ENCODE peak calls at places on chromosomes 13 and 19, in four cellular contexts. One of them, this sample, is unnamed.

GRCh38 chr13:73793361-73793760 is 340.8 kb downstream of the KLF12 start:
- DNase-seq in A549: no peak
- DNase-seq in HepG2: no peak
- DNase-seq in K562: no peak
- DNase-seq in this sample: no peak

GRCh38 chr19:38049105-38049649 is 142.2 kb downstream of the SIPA1L3 start:
- DNase-seq in A549: no peak
- DNase-seq in HepG2: no peak
- DNase-seq in K562: no peak
- DNase-seq in this sample: no peak

GRCh38 chr13:27389891-27390290 is 34.5 kb upstream of the GTF3A start:
- DNase-seq in A549: no peak
- DNase-seq in HepG2: no peak
- DNase-seq in K562: no peak
- DNase-seq in this sample: no peak

GRCh38 chr13:41244555-41244954 is 18.8 kb downstream of the MTRF1 start:
- DNase-seq in A549: no peak
- DNase-seq in HepG2: no peak
- DNase-seq in K562: no peak
- DNase-seq in this sample: no peak

GRCh38 chr19:41597600-41598041 is 21.7 kb downstream of the CEACAM21 start:
- DNase-seq in A549: peak
- DNase-seq in HepG2: peak
- DNase-seq in K562: peak
- DNase-seq in this sample: peak

GRCh38 chr19:54724142-54724541 is at the start of gene KIR3DL3:
- DNase-seq in A549: no peak
- DNase-seq in HepG2: no peak
- DNase-seq in K562: no peak
- DNase-seq in this sample: no peak

GRCh38 chr13:51995677-51996551 is 15.3 kb downstream of the ATP7B start:
- DNase-seq in A549: no peak
- DNase-seq in HepG2: no peak
- DNase-seq in K562: peak
- DNase-seq in this sample: no peak

GRCh38 chr13:62696490-62696889 is 1280.8 kb upstream of the PCDH20 start:
- DNase-seq in A549: no peak
- DNase-seq in HepG2: no peak
- DNase-seq in K562: no peak
- DNase-seq in this sample: no peak

GRCh38 chr13:101474419-101474957 is 22.0 kb downstream of the ITGBL1 start:
- DNase-seq in A549: peak
- DNase-seq in HepG2: no peak
- DNase-seq in K562: no peak
- DNase-seq in this sample: peak

GRCh38 chr13:113599396-113599795 is 14.8 kb downstream of the TFDP1 start:
- DNase-seq in A549: no peak
- DNase-seq in HepG2: no peak
- DNase-seq in K562: no peak
- DNase-seq in this sample: peak

GRCh38 chr13:90272356-90272755 is 1075.1 kb upstream of the MIR17HG start:
- DNase-seq in A549: no peak
- DNase-seq in HepG2: no peak
- DNase-seq in K562: no peak
- DNase-seq in this sample: no peak

GRCh38 chr13:30274083-30274482 is 33.3 kb downstream of the KATNAL1 start:
- DNase-seq in A549: no peak
- DNase-seq in HepG2: no peak
- DNase-seq in K562: no peak
- DNase-seq in this sample: no peak

GRCh38 chr19:49677232-49677881 is at the start of gene PRMT1:
- DNase-seq in A549: peak
- DNase-seq in HepG2: peak
- DNase-seq in K562: peak
- DNase-seq in this sample: peak

GRCh38 chr19:40190891-40191835 is at the start of gene MAP3K10:
- DNase-seq in A549: peak
- DNase-seq in HepG2: peak
- DNase-seq in K562: peak
- DNase-seq in this sample: peak

GRCh38 chr13:112711528-112712265 is 21.9 kb downstream of the ATP11A start:
- DNase-seq in A549: peak
- DNase-seq in HepG2: peak
- DNase-seq in K562: peak
- DNase-seq in this sample: peak

GRCh38 chr13:96817336-96817941 is 176.8 kb downstream of the OXGR1 start:
- DNase-seq in A549: peak
- DNase-seq in HepG2: peak
- DNase-seq in K562: no peak
- DNase-seq in this sample: no peak
- TF ChIP-seq HMGXB4 in A549: no peak
- TF ChIP-seq HMGXB4 in HepG2: no peak
- TF ChIP-seq HMGXB4 in K562: no peak
- TF ChIP-seq HMGXB4 in this sample: no peak

GRCh38 chr19:51552608-51552995 is 18.5 kb upstream of the ZNF175 start:
- DNase-seq in A549: no peak
- DNase-seq in HepG2: no peak
- DNase-seq in K562: no peak
- DNase-seq in this sample: no peak
- TF ChIP-seq JUN in A549: no peak
- TF ChIP-seq JUN in HepG2: no peak
- TF ChIP-seq JUN in K562: no peak
- TF ChIP-seq JUN in this sample: no peak

DNA sequence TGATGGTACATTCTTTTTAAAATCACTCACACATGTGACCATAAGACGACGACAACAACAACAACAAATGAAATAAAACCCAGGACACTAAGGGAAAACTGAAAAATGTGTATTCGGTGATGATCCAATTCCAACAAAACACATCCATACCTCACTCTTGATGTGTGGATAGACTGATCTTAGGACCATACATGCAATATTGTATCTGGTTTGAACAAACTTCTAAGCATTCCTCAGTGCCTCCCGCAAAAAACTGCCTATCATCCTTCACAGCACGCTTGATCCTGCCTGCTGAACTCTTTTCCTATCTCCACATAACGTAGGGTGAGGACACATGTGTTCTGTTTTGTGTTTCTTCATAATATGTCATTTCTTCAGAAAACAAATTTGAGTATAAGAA is 415.2 kb downstream of the KCTD12 start:
- DNase-seq in A549: no peak
- DNase-seq in HepG2: no peak
- DNase-seq in K562: no peak
- DNase-seq in this sample: no peak
- TF ChIP-seq HMGXB4 in A549: no peak
- TF ChIP-seq HMGXB4 in HepG2: no peak
- TF ChIP-seq HMGXB4 in K562: no peak
- TF ChIP-seq HMGXB4 in this sample: no peak

DNA sequence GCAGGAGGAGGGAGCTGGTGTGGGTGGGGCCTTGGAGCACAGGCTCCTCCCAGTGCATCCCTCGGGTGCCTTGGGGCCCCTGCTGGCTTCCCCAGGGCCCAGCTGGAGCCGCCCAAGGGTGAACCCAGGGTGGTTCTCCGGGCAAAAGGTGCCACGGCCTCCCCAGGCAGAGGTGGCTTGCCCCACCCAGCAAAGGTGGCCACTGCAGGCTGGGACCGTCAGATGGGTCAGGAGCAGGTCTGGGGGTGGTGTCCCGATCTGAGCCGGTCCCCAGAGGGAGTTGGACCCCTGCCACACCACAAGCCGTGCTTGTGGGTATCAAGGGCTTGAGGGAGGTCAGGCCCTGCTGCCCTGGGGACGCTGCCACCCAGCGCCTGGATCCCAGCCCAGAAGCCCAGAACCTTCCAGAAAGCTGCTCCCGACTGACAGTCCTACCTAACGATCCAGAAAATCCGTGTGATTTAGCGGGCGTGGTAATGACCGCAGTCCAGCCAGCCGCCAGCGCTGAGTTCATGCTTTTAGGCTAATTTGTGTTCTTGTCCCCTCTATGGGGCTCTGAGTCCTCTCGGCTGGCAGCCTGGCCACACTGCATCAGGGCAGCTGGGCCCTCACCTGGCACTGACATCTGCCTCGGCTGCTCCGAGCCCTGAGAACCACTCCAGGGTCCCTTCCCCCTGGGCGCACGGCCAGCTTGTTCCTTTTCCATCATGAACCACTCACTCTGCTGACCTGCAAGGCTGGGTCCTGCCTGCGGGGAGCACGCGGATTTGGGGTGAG is 5.0 kb upstream of the GRIN3B start:
- DNase-seq in A549: no peak
- DNase-seq in HepG2: no peak
- DNase-seq in K562: no peak
- DNase-seq in this sample: no peak
- TF ChIP-seq JUN in A549: no peak
- TF ChIP-seq JUN in HepG2: no peak
- TF ChIP-seq JUN in K562: no peak
- TF ChIP-seq JUN in this sample: no peak

This sample was measured in WTC11.